ENCODE peak calls at places on chromosomes 12 and 14, in nine cellular contexts. E is NCI-H1092, R is lower lobe of right lung, Z is heart right ventricle, A is dorsolateral prefrontal cortex, N is NCI-H460, M is EL, Q is left lung, G is NCI-H2081. W is an unnamed sample.

GRCh38 chr12:67452119-67452805 is 183.1 kb downstream of the CAND1 start:
- DNase-seq in E (no peak), R (no peak), Z (no peak), A (no peak), N (no peak), M (no peak), Q (no peak), G (no peak), W (no peak)

GRCh38 chr14:81366259-81366658 is 33.9 kb downstream of the STON2 start:
- DNase-seq in E (peak; percentile 69), R (no peak), Z (no peak), A (no peak), N (no peak), M (no peak), Q (no peak), G (no peak), W (no peak)

GRCh38 chr14:57729208-57730187 is 136.4 kb downstream of the SLC35F4 start:
- DNase-seq in E (no peak), R (no peak), Z (no peak), A (no peak), N (no peak), M (no peak), Q (no peak), G (no peak), W (no peak)

GRCh38 chr12:112125250-112125999 is at the start of gene TRAFD1:
- DNase-seq in E (peak; percentile 89), R (peak; percentile 97), Z (peak; percentile 98), A (peak; percentile 100), N (peak; percentile 95), M (peak; percentile 96), Q (peak; percentile 97), G (peak; percentile 97), W (peak; percentile 96)

GRCh38 chr12:53224268-53224896 is 7.6 kb downstream of the RARG start:
- DNase-seq in E (no peak), R (peak; percentile 54), Z (no peak), A (no peak), N (no peak), M (no peak), Q (no peak), G (no peak), W (no peak)

GRCh38 chr14:60637490-60638452 is 11.5 kb downstream of the SIX1 start:
- DNase-seq in E (no peak), R (no peak), Z (no peak), A (no peak), N (no peak), M (no peak), Q (no peak), G (no peak), W (peak; percentile 39)

GRCh38 chr14:66105819-66106218 is 380.4 kb upstream of the CCDC196 start:
- DNase-seq in E (no peak), R (no peak), Z (no peak), A (no peak), N (no peak), M (peak; percentile 39), Q (no peak), G (no peak), W (peak; percentile 63)

GRCh38 chr14:105537580-105538474 is 11.4 kb downstream of the TMEM121 start:
- DNase-seq in E (peak; percentile 12), R (peak; percentile 78), Z (peak; percentile 54), A (peak; percentile 72), N (peak; percentile 50), M (peak; percentile 29), Q (no peak), G (peak; percentile 17), W (no peak)

GRCh38 chr14:73758392-73759182 is 44.4 kb upstream of the PNMA1 start:
- DNase-seq in E (peak; percentile 23), R (peak; percentile 86), Z (peak; percentile 65), A (peak; percentile 67), N (peak; percentile 64), M (peak; percentile 74), Q (peak; percentile 83), G (peak; percentile 62), W (peak; percentile 44)

GRCh38 chr12:93404961-93405849 is 27.5 kb downstream of the NUDT4 start:
- DNase-seq in E (no peak), R (no peak), Z (no peak), A (no peak), N (no peak), M (no peak), Q (no peak), G (no peak), W (no peak)

GRCh38 chr12:76313289-76313688 is 34.9 kb downstream of the BBS10 start:
- DNase-seq in E (no peak), R (no peak), Z (no peak), A (no peak), N (no peak), M (no peak), Q (no peak), G (no peak), W (no peak)

GRCh38 chr14:75499084-75499875 is 23.0 kb upstream of the BATF start:
- DNase-seq in E (no peak), R (no peak), Z (no peak), A (no peak), N (no peak), M (no peak), Q (no peak), G (no peak), W (no peak)

W was measured in AG10803.